ENCODE peak calls at places on chromosomes 13 and 19, in nine cellular contexts. W, L, X, D, R, Z, Y, T and F are unnamed samples.

GRCh38 chr13:66659291-66660012 is 570.7 kb downstream of the PCDH9 start:
- DNase-seq in D (peak), R (peak), X (peak), Y (no peak), Z (no peak), T (no peak), W (no peak), L (no peak), F (no peak)

GRCh38 chr13:94952787-94953186 is 240.4 kb upstream of the SOX21 start:
- DNase-seq in X (no peak), D (no peak), Z (no peak), T (no peak), L (no peak), W (no peak), R (no peak), Y (no peak), F (no peak)

GRCh38 chr19:17468302-17469091 is 1.8 kb upstream of the SLC27A1 start:
- DNase-seq in Z (no peak), L (peak), W (no peak), X (no peak), T (no peak), R (no peak), Y (peak), D (peak), F (no peak)

GRCh38 chr13:33891196-33891742 is 73.3 kb downstream of the RFC3 start:
- DNase-seq in L (no peak), R (no peak), W (no peak), Z (no peak), X (no peak), Y (no peak), D (no peak), T (no peak), F (no peak)

GRCh38 chr19:3108775-3109174 is 14.6 kb downstream of the GNA11 start:
- DNase-seq in D (peak), T (peak), R (peak), Z (peak), X (peak), L (no peak), W (peak), Y (peak), F (peak)

GRCh38 chr13:44259045-44260042 is 114.3 kb upstream of the SERP2 start:
- DNase-seq in W (no peak), L (no peak), X (peak), R (peak), D (peak), Y (peak), T (peak), Z (peak), F (no peak)

GRCh38 chr19:10625003-10625761 is at the start of gene SLC44A2:
- DNase-seq in X (peak), Z (peak), R (peak), T (no peak), D (peak), L (peak), Y (peak), W (no peak), F (peak)

GRCh38 chr19:17751103-17751911 is at the start of gene FCHO1:
- DNase-seq in D (no peak), W (no peak), Y (no peak), R (no peak), Z (peak), T (peak), L (peak), X (no peak), F (no peak)

GRCh38 chr13:75326173-75327131 is 155.5 kb downstream of the TBC1D4 start:
- DNase-seq in X (peak), Z (no peak), W (no peak), R (peak), L (no peak), T (peak), D (peak), Y (no peak), F (peak)

GRCh38 chr13:84896128-84896527 is 903.1 kb downstream of the SLITRK6 start:
- DNase-seq in W (no peak), L (no peak), D (peak), R (peak), Y (no peak), T (peak), X (peak), Z (no peak), F (peak)

GRCh38 chr13:42893346-42893745 is 98.7 kb downstream of the EPSTI1 start:
- DNase-seq in R (peak), Z (no peak), L (no peak), X (peak), T (no peak), W (no peak), Y (no peak), D (peak), F (no peak)

GRCh38 chr19:39127812-39128510 is 2.4 kb downstream of the PAK4 start:
- DNase-seq in Z (no peak), W (no peak), Y (no peak), L (no peak), R (no peak), X (no peak), T (no peak), D (no peak), F (no peak)

GRCh38 chr13:51070005-51070649 is 40.9 kb downstream of the C13orf42 start:
- DNase-seq in R (peak), Y (peak), L (peak), Z (peak), W (peak), X (peak), T (peak), D (peak), F (peak)

GRCh38 chr13:98411617-98412310 is 165.1 kb downstream of the STK24 start:
- DNase-seq in L (peak), X (no peak), D (peak), T (no peak), W (no peak), Z (peak), R (no peak), Y (peak), F (peak)

GRCh38 chr13:53121131-53121773 is 92.6 kb downstream of the OLFM4 start:
- DNase-seq in W (no peak), Y (no peak), R (no peak), L (no peak), Z (no peak), D (no peak), X (no peak), T (no peak), F (no peak)
- TF ChIP-seq CTCF in W (no peak), Y (no peak), R (no peak), L (no peak), Z (no peak), D (no peak), X (no peak), T (no peak), F (no peak)

GRCh38 chr13:106802917-106803316 is 235.0 kb upstream of the ARGLU1 start:
- DNase-seq in R (no peak), D (no peak), Z (no peak), W (no peak), X (no peak), Y (no peak), L (no peak), T (no peak), F (no peak)
- TF ChIP-seq CTCF in R (no peak), D (no peak), Z (no peak), W (no peak), X (no peak), Y (no peak), L (no peak), T (no peak), F (no peak)

DNA sequence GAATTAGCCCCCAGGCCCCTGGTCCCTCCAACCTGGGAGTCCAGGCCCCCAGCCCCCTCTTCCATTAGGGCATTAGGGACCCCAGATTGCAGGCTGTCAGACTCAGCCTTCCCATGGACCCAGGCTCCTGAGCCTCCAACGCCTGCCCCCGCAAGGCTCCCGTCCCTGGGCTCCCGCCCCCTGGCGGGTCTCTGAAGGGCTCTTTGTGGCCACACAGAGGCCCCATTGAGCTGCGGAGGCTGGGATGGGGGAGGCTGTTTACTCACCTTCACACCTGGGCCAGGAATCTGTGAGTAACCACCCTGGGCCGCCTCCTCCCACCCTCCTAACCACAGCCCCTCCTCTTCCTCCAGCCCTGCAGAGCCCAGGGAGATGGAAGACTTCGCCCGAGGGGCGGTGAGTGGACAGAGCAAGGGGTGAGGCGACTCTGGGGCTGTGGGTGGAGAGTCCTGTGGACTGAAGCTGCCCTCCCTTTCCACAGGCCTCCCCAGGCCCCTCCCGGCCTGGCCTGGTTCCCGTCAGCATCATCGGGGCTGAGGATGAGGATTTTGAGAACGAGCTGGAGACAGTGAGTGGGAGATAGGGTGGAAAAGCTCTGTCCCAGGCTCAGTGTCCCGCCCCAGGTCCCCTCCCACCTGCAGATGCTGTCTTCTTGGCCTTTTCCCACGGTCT is 4.9 kb downstream of the ARHGEF1 start:
- DNase-seq in T (peak), D (no peak), Z (no peak), R (peak), L (no peak), X (peak), Y (no peak), W (no peak), F (no peak)
- TF ChIP-seq CTCF in T (peak), D (no peak), Z (no peak), R (peak), L (no peak), X (no peak), Y (no peak), W (no peak), F (no peak)

GRCh38 chr19:55550321-55550650 is 4.9 kb upstream of the SBK3 start:
- DNase-seq in L (no peak), Y (no peak), W (no peak), D (no peak), R (no peak), Z (no peak), T (no peak), X (no peak), F (no peak)
- TF ChIP-seq CTCF in L (no peak), Y (no peak), W (no peak), D (no peak), R (no peak), Z (no peak), T (no peak), X (no peak), F (no peak)

GRCh38 chr19:1923319-1923718 is 17.7 kb upstream of the CSNK1G2 start:
- DNase-seq in R (no peak), L (no peak), Z (no peak), W (no peak), X (no peak), T (peak), D (no peak), Y (no peak), F (no peak)
- TF ChIP-seq CTCF in R (no peak), L (no peak), Z (no peak), W (no peak), X (no peak), T (no peak), D (no peak), Y (no peak), F (no peak)

GRCh38 chr19:51810228-51810627 is 15.3 kb downstream of the FPR3 start:
- DNase-seq in R (peak), Y (no peak), L (no peak), D (peak), T (no peak), X (peak), Z (no peak), W (no peak), F (no peak)
- TF ChIP-seq CTCF in R (no peak), Y (no peak), L (no peak), D (peak), T (no peak), X (no peak), Z (no peak), W (no peak), F (no peak)

DNA sequence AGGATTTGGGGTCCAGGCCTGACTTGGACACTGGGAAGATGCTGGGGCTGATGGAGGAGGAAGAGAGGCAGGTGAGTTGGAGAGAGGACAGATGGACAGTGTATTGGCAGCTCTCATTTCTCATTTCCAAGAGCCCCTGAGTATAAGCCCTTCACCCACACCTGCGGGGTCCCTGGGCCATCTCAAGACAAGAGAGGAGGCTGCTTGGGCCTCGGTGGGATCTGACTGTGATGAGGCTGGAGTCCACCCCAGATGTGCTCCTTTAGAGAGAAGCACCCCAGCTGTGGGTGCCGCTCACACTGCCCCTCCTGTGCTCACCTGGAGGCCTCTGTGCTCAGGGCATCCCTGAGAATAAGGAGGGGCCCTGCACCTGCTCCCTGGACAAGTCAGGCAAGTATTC is 3.7 kb downstream of the LILRA2 start:
- DNase-seq in X (no peak), Z (no peak), Y (no peak), W (no peak), T (no peak), L (no peak), D (no peak), R (no peak), F (no peak)
- TF ChIP-seq CTCF in X (no peak), Z (no peak), Y (no peak), W (no peak), T (no peak), L (no peak), D (no peak), R (no peak), F (no peak)

DNA sequence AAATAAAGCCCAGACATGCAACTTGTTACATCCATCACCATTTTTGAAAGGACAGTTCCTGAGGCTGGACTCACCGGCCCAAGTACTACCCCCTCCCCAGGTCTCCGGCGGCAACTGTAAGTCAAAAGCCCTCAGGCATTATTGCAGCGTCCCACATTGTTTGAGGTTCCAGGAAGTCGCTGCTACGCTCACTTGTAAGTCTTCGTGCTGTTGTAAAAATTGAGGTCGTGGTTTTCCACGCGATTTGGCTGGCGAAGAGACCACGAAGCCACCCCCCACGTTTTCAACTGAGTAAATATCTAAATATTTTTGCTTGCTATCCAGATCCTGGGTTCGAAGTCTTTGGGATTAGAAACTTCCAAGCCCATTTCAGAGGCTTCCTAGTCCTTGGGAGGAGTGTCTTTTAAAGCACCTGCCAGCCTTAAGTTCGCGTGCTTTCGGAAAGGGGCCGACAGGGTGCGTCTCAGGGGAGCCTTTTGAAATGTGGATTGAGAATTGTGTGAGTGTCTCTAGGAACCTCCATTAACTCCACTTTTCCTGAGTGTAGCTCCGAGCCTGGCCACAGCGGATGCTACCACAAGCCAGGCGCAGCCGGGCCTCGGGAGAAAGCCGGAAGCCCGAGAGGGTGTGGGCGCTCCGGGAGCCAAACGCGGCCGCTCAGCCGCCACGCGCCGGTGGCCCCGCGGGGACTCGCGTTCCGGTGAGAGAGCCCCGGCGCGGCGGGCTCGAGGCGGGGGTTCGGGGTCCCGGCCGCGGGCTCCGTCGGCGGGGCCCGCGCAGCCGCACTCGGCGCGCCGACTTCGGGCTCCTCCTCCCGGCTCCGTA is at the start of gene FNDC3A:
- DNase-seq in R (peak), T (peak), L (peak), Y (peak), X (peak), W (no peak), D (peak), Z (peak), F (peak)
- TF ChIP-seq CTCF in R (peak), T (peak), L (peak), Y (no peak), X (peak), W (no peak), D (peak), Z (no peak), F (no peak)